ENCODE peak calls at places on chromosomes 4 and X, in eight cellular contexts. V is H7; Y is GM12864; K is naive thymus-derived CD4-positive, alpha-beta T cell; F is activated CD8-positive, alpha-beta T cell treated with anti-CD3 and anti-CD28 coated beads for 36 hours; H is COLO829; Z is A549; G is NCI-H2171 treated with DMSO at 0.1 percent for 48 hours. P is an unnamed sample.

GRCh38 chr4:147754037-147754445 is 22.2 kb downstream of the ARHGAP10 start:
- DNase-seq in V (peak), Y (no peak), K (no peak), F (no peak), H (no peak), Z (peak), G (no peak), P (no peak)

GRCh38 chrX:39772057-39772832 is 325.5 kb downstream of the BCOR start:
- DNase-seq in V (peak), Y (no peak), K (peak), F (peak), H (no peak), Z (no peak), G (no peak), P (peak)

GRCh38 chr4:148065069-148065468 is 333.2 kb downstream of the ARHGAP10 start:
- DNase-seq in V (no peak), Y (no peak), K (no peak), F (no peak), H (no peak), Z (no peak), G (no peak), P (no peak)

GRCh38 chrX:131792356-131792749 is 230.7 kb upstream of the STK26 start:
- DNase-seq in V (no peak), Y (no peak), K (peak), F (no peak), H (no peak), Z (peak), G (no peak), P (peak)

GRCh38 chrX:6849711-6850415 is 297.6 kb upstream of the STS start:
- DNase-seq in V (no peak), Y (no peak), K (no peak), F (no peak), H (no peak), Z (no peak), G (no peak), P (no peak)

GRCh38 chrX:86051741-86052140 is 4.4 kb upstream of the CHM start:
- DNase-seq in V (no peak), Y (no peak), K (no peak), F (no peak), H (no peak), Z (no peak), G (no peak), P (no peak)

GRCh38 chr4:144627663-144628076 is 18.3 kb upstream of the HHIP start:
- DNase-seq in V (no peak), Y (no peak), K (no peak), F (no peak), H (peak), Z (peak), G (no peak), P (no peak)

GRCh38 chrX:40543661-40544328 is 37.0 kb upstream of the ATP6AP2 start:
- DNase-seq in V (peak), Y (peak), K (peak), F (no peak), H (peak), Z (peak), G (peak), P (no peak)

GRCh38 chrX:71541546-71542022 is 8.7 kb downstream of the OGT start:
- DNase-seq in V (no peak), Y (no peak), K (no peak), F (peak), H (no peak), Z (no peak), G (no peak), P (no peak)

GRCh38 chrX:18883234-18883960 is 100.5 kb downstream of the PHKA2 start:
- DNase-seq in V (no peak), Y (no peak), K (no peak), F (no peak), H (no peak), Z (peak), G (no peak), P (no peak)

GRCh38 chrX:34365482-34365881 is 233.4 kb upstream of the FAM47A start:
- DNase-seq in V (no peak), Y (no peak), K (no peak), F (no peak), H (no peak), Z (peak), G (peak), P (no peak)